ENCODE peak calls at places on chromosomes 6 and 20, in six cellular contexts. I, U, S, K, O and D are unnamed samples.

GRCh38 chr6:45483021-45483420 is 105.3 kb upstream of the SUPT3H start:
- DNase-seq in O (no peak), I (no peak), U (no peak), S (no peak), K (peak; percentile 17), D (no peak)

GRCh38 chr20:30502670-30503069 is 754.8 kb upstream of the DEFB115 start:
- DNase-seq in I (no peak), O (no peak), U (no peak), S (no peak), K (no peak), D (no peak)

GRCh38 chr6:170205534-170206316 is 85.2 kb downstream of the DLL1 start:
- DNase-seq in O (peak; percentile 3), K (no peak), I (no peak), S (no peak), U (no peak), D (no peak)

GRCh38 chr6:160337301-160337700 is 10.9 kb upstream of the SLC22A3 start:
- DNase-seq in I (no peak), U (no peak), S (peak; percentile 19), O (no peak), K (no peak), D (no peak)

GRCh38 chr20:50585678-50586077 is 75.5 kb downstream of the PTPN1 start:
- DNase-seq in K (no peak), O (no peak), U (peak; percentile 15), S (no peak), I (no peak), D (no peak)

GRCh38 chr6:151148111-151148510 is 91.7 kb upstream of the AKAP12 start:
- DNase-seq in K (no peak), O (no peak), U (no peak), I (peak; percentile 57), S (no peak), D (no peak)

GRCh38 chr6:151289399-151290007 is 49.7 kb downstream of the AKAP12 start:
- DNase-seq in K (no peak), S (no peak), I (no peak), O (no peak), U (no peak), D (no peak)

GRCh38 chr6:22940571-22941290 is 371.4 kb downstream of the HDGFL1 start:
- DNase-seq in U (no peak), O (no peak), S (no peak), I (no peak), K (no peak), D (no peak)

GRCh38 chr20:16263582-16263981 is 309.7 kb downstream of the KIF16B start:
- DNase-seq in O (no peak), S (no peak), U (no peak), I (no peak), K (no peak), D (no peak)

GRCh38 chr20:11144114-11144513 is 470.3 kb upstream of the JAG1 start:
- DNase-seq in I (no peak), K (no peak), U (no peak), O (no peak), S (peak; percentile 10), D (no peak)

GRCh38 chr20:51700809-51701285 is 67.3 kb downstream of the ATP9A start:
- DNase-seq in O (no peak), I (peak; percentile 33), U (no peak), K (no peak), S (no peak), D (peak; percentile 28)

GRCh38 chr6:131628726-131629125 is 684 bp upstream of the MED23 start:
- DNase-seq in O (no peak), I (no peak), K (no peak), S (no peak), U (no peak), D (no peak)

GRCh38 chr6:142429195-142429594 is 127.4 kb downstream of the ADGRG6 start:
- DNase-seq in S (no peak), U (no peak), K (no peak), O (no peak), I (no peak), D (no peak)

DNA sequence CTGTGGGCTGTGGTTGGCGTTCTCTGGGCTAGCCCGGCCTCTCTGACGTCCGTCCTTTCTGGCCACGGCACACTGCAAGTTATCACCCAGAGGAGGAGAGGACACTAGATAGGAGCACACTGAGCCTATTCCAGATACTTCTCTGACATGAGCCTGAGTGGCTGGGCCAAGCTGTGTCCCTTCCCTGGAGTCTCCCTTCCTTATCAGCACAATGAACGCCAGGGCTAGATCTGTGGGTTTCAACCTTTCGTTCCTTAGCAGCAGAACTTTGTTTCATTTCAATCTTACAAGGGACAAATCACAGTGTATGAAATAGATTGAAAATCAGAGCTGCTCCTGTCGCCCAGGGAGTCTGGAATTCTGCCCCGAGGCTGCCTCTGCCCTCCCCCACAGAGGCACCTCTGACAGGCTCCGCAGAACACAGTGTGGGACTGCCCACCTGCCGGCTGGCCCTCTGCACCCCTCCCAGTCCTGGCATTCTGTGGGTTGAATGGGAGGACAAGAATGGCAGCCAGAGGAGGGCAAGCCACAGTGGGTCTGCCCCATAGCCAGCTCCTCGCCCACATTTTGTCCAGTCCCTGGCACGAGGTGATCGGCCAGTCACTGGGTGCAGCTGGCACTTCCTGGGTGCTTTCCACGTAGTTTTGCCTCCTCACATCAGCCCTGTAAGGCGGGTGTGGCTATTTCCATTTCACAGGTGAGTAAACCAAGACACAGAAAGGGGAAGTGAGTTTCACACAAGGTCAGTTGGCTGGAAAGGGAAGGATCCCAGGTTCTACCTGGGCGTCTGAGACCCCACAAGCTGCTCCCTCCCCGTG is 26.0 kb downstream of the MANBAL start:
- DNase-seq in U (no peak), O (peak; percentile 83), I (peak; percentile 68), K (peak; percentile 82), S (no peak), D (peak; percentile 57)
- TF ChIP-seq POLR2A in U (no peak), O (no peak), I (no peak), K (peak; percentile 25), S (no peak), D (no peak)

DNA sequence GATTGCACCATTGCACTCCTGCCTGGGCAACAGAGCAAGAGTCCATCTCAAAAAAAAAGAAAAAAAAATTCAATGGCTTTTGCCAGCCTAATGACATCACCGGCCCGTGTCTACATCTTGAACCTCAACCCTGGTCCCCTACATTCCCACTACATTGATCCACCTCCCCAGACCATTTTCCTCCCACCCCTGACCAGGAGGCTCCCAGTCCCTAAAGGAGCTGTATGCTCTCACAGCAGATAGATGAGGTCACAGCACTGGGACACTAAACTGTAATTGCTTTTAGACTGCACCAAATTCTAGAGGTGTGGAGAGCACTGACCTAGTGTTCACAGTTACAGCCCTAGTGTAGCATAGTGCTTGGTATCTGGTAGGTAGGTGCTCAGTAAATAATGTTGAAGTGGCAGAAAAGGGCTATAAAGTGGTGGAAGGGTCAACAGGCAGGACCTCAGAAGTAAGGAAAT is 10.7 kb downstream of the TGIF2 start:
- DNase-seq in O (no peak), S (no peak), K (no peak), I (no peak), U (no peak), D (no peak)
- TF ChIP-seq POLR2A in O (no peak), S (no peak), K (no peak), I (no peak), U (no peak), D (no peak)

GRCh38 chr6:36595168-36595818 is 1.1 kb downstream of the SRSF3 start:
- DNase-seq in U (no peak), O (peak; percentile 46), I (peak; percentile 53), S (no peak), K (no peak), D (no peak)
- TF ChIP-seq POLR2A in U (no peak), O (no peak), I (no peak), S (no peak), K (no peak), D (peak; percentile 7)

DNA sequence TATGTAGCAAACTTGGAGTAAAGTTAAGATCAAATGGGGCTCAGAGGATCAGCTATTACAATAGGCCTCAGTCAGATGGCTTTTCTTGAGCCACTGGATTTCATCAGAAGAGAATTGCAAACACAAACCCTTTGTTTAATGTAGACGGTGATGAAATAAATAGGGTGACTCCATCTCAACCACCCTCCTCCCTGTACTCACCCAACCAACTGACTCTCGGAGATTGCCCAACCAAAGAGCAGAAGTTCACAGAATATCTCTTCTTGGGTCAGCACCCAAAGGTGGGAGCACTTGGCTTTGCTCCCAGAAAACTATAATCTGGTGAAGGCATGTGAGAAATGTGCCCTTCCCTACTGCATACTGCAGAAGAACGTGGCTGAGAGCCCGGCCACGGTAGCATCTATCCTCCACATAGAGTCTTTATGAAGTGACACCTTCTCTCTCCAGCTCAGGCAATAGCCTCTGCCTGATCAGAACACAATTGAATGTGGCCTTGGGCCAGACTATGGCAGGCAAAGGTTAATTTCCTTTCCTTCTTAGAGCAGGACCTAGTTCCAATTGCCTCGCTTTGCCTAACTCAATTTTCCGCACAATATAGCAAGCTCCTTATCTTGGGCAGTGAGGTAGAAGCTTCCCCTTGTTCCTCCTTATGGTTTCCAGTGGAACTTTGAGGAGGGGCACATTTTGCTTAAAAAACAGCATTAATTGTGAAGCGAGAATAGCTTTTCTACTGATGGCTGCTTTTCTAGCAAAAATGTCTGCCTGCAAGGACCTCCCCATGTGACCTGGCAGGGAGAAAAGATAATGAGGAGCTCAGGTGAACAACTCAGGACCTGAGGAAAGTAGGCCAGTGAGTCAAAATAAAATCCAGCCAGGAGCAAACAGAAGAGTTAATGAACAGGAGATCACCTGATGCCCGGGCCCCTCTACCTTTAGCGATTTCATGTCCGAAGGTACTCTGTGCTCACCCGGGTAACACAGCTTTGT is 79.4 kb downstream of the GFOD1 start:
- DNase-seq in I (peak; percentile 29), O (no peak), K (no peak), U (no peak), S (no peak), D (no peak)
- TF ChIP-seq POLR2A in I (no peak), O (peak; percentile 17), K (no peak), U (no peak), S (no peak), D (no peak)

DNA sequence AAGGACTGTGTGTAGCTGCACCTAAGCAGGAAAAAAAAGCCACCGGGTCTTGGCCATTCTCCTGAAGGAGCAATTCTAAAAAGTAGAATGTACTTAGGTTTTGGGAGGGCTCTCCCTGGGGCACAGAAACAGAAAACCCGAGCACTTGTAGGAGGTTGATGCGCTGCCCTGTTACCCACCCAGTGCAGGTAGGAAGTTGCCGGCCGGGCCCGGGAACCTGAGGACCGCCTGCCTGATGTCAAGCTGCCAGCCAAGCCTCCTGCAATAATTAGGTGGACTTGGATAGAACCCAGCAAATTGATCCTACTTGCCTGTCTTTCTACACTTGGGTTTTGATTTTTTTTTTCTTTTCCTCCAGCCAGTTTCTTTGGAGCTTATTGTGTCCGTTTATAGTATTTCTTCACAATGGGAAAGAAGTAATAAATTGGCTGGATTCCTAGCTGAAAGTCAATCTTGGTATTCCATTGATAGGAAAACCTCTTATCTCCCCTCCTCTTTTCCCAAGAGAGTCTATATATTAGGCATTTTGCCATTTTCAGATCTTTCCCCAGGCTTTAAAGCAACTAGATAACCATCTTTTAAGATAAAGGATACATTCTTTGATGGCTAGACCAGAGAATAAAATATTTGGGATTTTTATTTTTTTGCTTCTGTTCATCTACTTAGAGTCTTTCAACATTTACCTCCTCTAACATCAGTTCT is 78.3 kb upstream of the FYN start:
- DNase-seq in K (no peak), O (no peak), I (no peak), U (no peak), S (no peak), D (no peak)
- TF ChIP-seq POLR2A in K (no peak), O (no peak), I (no peak), U (no peak), S (no peak), D (no peak)